ENCODE peak calls at places on chromosomes 6 and 20, in four cellular contexts. C, B, L and O are unnamed samples.

GRCh38 chr6:116462516-116462915 is 1.3 kb downstream of the CALHM6 start:
- DNase-seq in C (no peak), B (no peak), L (no peak), O (no peak)

GRCh38 chr6:11662323-11662722 is 116.3 kb downstream of the ADTRP start:
- DNase-seq in C (no peak), B (no peak), L (no peak), O (no peak)

GRCh38 chr20:9300534-9300933 is 213.9 kb upstream of the LAMP5 start:
- DNase-seq in C (no peak), B (no peak), L (no peak), O (no peak)

GRCh38 chr6:168072730-168073129 is 6.3 kb downstream of the FRMD1 start:
- DNase-seq in C (no peak), B (no peak), L (no peak), O (no peak)

GRCh38 chr6:163165922-163166321 is 248.6 kb upstream of the QKI start:
- DNase-seq in C (no peak), B (no peak), L (no peak), O (no peak)

GRCh38 chr6:31299947-31300346 is 28.1 kb upstream of the HLA-C start:
- DNase-seq in C (no peak), B (no peak), L (no peak), O (no peak)

GRCh38 chr20:19807901-19808300 is 49.8 kb downstream of the RIN2 start:
- DNase-seq in C (no peak), B (no peak), L (no peak), O (no peak)

GRCh38 chr6:4656106-4656505 is 120.1 kb upstream of the CDYL start:
- DNase-seq in C (no peak), B (no peak), L (no peak), O (no peak)

GRCh38 chr6:71333700-71334099 is 45.1 kb downstream of the OGFRL1 start:
- DNase-seq in C (no peak), B (no peak), L (peak), O (peak)

GRCh38 chr20:59688999-59689398 is 84.7 kb downstream of the PHACTR3 start:
- DNase-seq in C (no peak), B (no peak), L (no peak), O (no peak)

GRCh38 chr6:162683135-162683534 is 44.4 kb downstream of the PRKN start:
- DNase-seq in C (no peak), B (no peak), L (no peak), O (no peak)

GRCh38 chr6:146286976-146287375 is 256.7 kb upstream of the RAB32 start:
- DNase-seq in C (no peak), B (no peak), L (peak), O (no peak)

GRCh38 chr6:125747589-125748533 is 1.6 kb upstream of the HEY2 start:
- DNase-seq in C (peak), B (no peak), L (no peak), O (no peak)